ENCODE peak calls at places on chromosomes 4 and X, in six cellular contexts. A is breast epithelium, Y is endothelial cell of umbilical vein, Z is HepG2, K is H1, V is sigmoid colon. X is an unnamed sample.

GRCh38 chr4:137310593-137311490 is 221.5 kb downstream of the PCDH18 start:
- DNase-seq in A (no peak), Y (no peak), Z (no peak), K (no peak), V (no peak), X (no peak)

GRCh38 chr4:2937146-2937857 is 25.9 kb downstream of the NOP14 start:
- DNase-seq in A (peak), Y (no peak), Z (peak), K (no peak), V (peak), X (no peak)

GRCh38 chr4:24561438-24562139 is 22.8 kb downstream of the DHX15 start:
- DNase-seq in A (no peak), Y (no peak), Z (no peak), K (no peak), V (no peak), X (no peak)

GRCh38 chrX:38891641-38892413 is 90.6 kb downstream of the MID1IP1 start:
- DNase-seq in A (no peak), Y (no peak), Z (no peak), K (no peak), V (no peak), X (no peak)

GRCh38 chrX:112946227-112946626 is 105.6 kb upstream of the AMOT start:
- DNase-seq in A (no peak), Y (no peak), Z (no peak), K (no peak), V (no peak), X (no peak)

GRCh38 chr4:89273741-89274141 is 33.9 kb downstream of the GPRIN3 start:
- DNase-seq in A (no peak), Y (no peak), Z (no peak), K (no peak), V (no peak), X (no peak)

GRCh38 chr4:26201119-26201518 is 119.7 kb upstream of the RBPJ start:
- DNase-seq in A (no peak), Y (no peak), Z (no peak), K (no peak), V (no peak), X (no peak)

GRCh38 chrX:117977521-117977920 is 139.1 kb downstream of the KLHL13 start:
- DNase-seq in A (no peak), Y (no peak), Z (no peak), K (no peak), V (no peak), X (no peak)

GRCh38 chrX:74546984-74547383 is 67.4 kb downstream of the RLIM start:
- DNase-seq in A (no peak), Y (no peak), Z (no peak), K (no peak), V (no peak), X (peak)

GRCh38 chr4:164136181-164136616 is 617.7 kb upstream of the SMIM31 start:
- DNase-seq in A (no peak), Y (no peak), Z (no peak), K (no peak), V (no peak), X (no peak)

GRCh38 chr4:53376900-53377299 is 541 bp upstream of the FIP1L1 start:
- DNase-seq in A (no peak), Y (no peak), Z (no peak), K (no peak), V (no peak), X (no peak)

GRCh38 chr4:140851032-140851636 is 94.9 kb upstream of the TBC1D9 start:
- DNase-seq in A (no peak), Y (peak), Z (peak), K (no peak), V (no peak), X (no peak)

GRCh38 chrX:70434914-70435586 is 9.6 kb upstream of the DLG3 start:
- DNase-seq in A (no peak), Y (no peak), Z (no peak), K (no peak), V (no peak), X (no peak)

GRCh38 chr4:76654796-76655195 is 219.8 kb downstream of the SHROOM3 start:
- DNase-seq in A (no peak), Y (no peak), Z (no peak), K (no peak), V (no peak), X (no peak)

GRCh38 chrX:18377802-18378201 is 23.3 kb upstream of the SCML2 start:
- DNase-seq in A (no peak), Y (peak), Z (peak), K (no peak), V (no peak), X (no peak)

GRCh38 chr4:145734576-145735329 is 54.8 kb downstream of the C4orf51 start:
- DNase-seq in A (peak), Y (peak), Z (peak), K (no peak), V (peak), X (no peak)

GRCh38 chr4:181181331-181181730 is 1061.9 kb upstream of the TENM3 start:
- DNase-seq in A (no peak), Y (no peak), Z (no peak), K (no peak), V (no peak), X (no peak)

GRCh38 chrX:13401724-13402123 is 81.9 kb upstream of the ATXN3L start:
- DNase-seq in A (no peak), Y (no peak), Z (no peak), K (no peak), V (no peak), X (no peak)

GRCh38 chrX:13396887-13397286 is 77.0 kb upstream of the ATXN3L start:
- DNase-seq in A (no peak), Y (peak), Z (no peak), K (no peak), V (no peak), X (no peak)

GRCh38 chrX:13398839-13399238 is 79.0 kb upstream of the ATXN3L start:
- DNase-seq in A (no peak), Y (no peak), Z (no peak), K (no peak), V (no peak), X (no peak)

GRCh38 chrX:13398073-13398823 is 78.4 kb upstream of the ATXN3L start:
- DNase-seq in A (peak), Y (peak), Z (peak), K (peak), V (peak), X (no peak)
- TF ChIP-seq POLR2AphosphoS5 in A (no peak), Y (peak), Z (no peak), K (no peak), V (no peak), X (peak)

GRCh38 chr4:38085394-38086150 is 125.4 kb downstream of the PTTG2 start:
- DNase-seq in A (no peak), Y (no peak), Z (no peak), K (no peak), V (no peak), X (no peak)

GRCh38 chr4:38089961-38090360 is 129.8 kb downstream of the PTTG2 start:
- DNase-seq in A (no peak), Y (no peak), Z (no peak), K (no peak), V (no peak), X (no peak)

GRCh38 chr4:38088321-38088720 is 128.1 kb downstream of the PTTG2 start:
- DNase-seq in A (no peak), Y (no peak), Z (no peak), K (no peak), V (no peak), X (no peak)

GRCh38 chr4:38084984-38085383 is 124.8 kb downstream of the PTTG2 start:
- DNase-seq in A (no peak), Y (no peak), Z (no peak), K (no peak), V (no peak), X (no peak)

DNA sequence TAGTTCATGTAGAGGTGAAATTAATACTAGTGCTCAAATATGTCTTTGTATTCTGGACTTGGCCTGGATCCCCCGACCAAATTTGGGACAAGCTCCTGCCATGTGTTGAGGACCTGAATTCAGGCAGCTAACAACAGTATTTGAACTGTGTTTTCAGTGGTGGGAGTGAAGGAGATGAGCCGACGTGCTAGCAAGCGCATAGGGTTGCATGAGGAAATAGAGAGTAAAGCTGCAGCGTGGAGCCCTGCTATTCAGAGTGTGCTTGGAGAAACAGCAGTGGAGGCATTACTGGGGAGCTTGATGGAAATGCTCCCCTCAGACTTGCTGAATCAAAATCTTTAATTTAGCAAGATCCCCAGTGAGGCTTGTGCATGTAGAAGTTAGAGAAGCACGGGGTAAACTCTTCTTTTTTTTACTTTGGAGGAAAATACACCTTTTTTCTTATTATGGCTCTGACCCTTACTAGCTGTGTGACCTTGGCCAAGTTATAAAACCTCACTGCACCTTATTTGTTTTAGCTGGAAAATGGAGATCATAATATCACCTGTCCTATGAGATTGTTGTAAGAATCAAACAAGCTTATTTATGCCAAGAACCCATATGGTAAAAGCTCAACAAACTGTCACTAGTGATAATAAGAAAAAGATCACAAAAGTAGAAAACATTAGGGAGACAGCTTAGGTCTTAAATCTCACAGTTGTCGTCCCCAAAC is 126.5 kb downstream of the PTTG2 start:
- DNase-seq in A (no peak), Y (no peak), Z (no peak), K (no peak), V (no peak), X (no peak)
- H3K27ac ChIP-seq in A (no peak), Y (no peak), Z (no peak), K (no peak), V (peak), X (no peak)

GRCh38 chr4:149589826-149590225 is 225.8 kb downstream of the IQCM start:
- DNase-seq in A (no peak), Y (no peak), Z (no peak), K (no peak), V (no peak), X (no peak)
- TF ChIP-seq POLR2AphosphoS5 in A (no peak), Y (no peak), Z (no peak), K (no peak), V (no peak), X (no peak)

GRCh38 chr4:183444953-183445543 is 612 bp downstream of the CDKN2AIP start:
- DNase-seq in A (peak), Y (no peak), Z (no peak), K (no peak), V (peak), X (no peak)

GRCh38 chr4:183447646-183448045 is 3.2 kb downstream of the CDKN2AIP start:
- DNase-seq in A (no peak), Y (no peak), Z (no peak), K (no peak), V (no peak), X (no peak)

GRCh38 chr4:183450108-183450507 is 5.7 kb downstream of the CDKN2AIP start:
- DNase-seq in A (no peak), Y (no peak), Z (no peak), K (no peak), V (no peak), X (no peak)

GRCh38 chr4:183449193-183449888 is 4.9 kb downstream of the CDKN2AIP start:
- DNase-seq in A (no peak), Y (no peak), Z (no peak), K (no peak), V (no peak), X (no peak)

DNA sequence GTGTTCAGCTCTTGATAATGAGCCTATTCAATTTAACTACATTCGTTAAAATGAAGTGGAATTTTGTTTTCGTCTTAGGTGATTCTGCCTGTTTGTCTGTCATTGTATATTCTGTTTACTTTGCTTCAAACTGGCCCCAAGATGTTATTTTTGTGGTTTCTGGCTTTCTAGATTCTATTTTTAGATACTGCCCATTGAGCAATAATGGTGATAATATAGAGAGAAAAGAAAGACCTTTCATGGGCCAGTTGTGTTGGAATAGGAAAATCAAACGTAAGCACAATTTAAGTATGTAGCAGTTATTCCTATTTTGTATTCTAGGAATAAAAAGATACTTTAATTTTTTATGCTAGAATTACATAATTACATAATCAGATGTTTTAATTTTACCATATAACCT is 4.0 kb downstream of the CDKN2AIP start:
- DNase-seq in A (no peak), Y (no peak), Z (no peak), K (no peak), V (no peak), X (no peak)
- H3K27ac ChIP-seq in A (no peak), Y (no peak), Z (no peak), K (no peak), V (no peak), X (no peak)

X was measured in vagina.